ENCODE peak calls at places on chromosomes 16 and 17, in six cellular contexts. One of them, this sample, is unnamed.

GRCh38 chr17:51846561-51846960 is 312.0 kb downstream of the CA10 start:
- DNase-seq in globus pallidus: no peak
- DNase-seq in heart right ventricle: no peak
- DNase-seq in IMR-90: no peak
- DNase-seq in HAP-1: no peak
- DNase-seq in CD8-positive, alpha-beta memory T cell: no peak
- DNase-seq in this sample: no peak

GRCh38 chr17:39016193-39017153 is 49.3 kb upstream of the FBXO47 start:
- DNase-seq in globus pallidus: no peak
- DNase-seq in heart right ventricle: no peak
- DNase-seq in IMR-90: peak; percentile 22
- DNase-seq in HAP-1: no peak
- DNase-seq in CD8-positive, alpha-beta memory T cell: peak; percentile 5
- DNase-seq in this sample: no peak

GRCh38 chr17:2179615-2180295 is 123.8 kb downstream of the SMG6 start:
- DNase-seq in globus pallidus: peak; percentile 74
- DNase-seq in heart right ventricle: peak; percentile 60
- DNase-seq in IMR-90: peak; percentile 98
- DNase-seq in HAP-1: no peak
- DNase-seq in CD8-positive, alpha-beta memory T cell: no peak
- DNase-seq in this sample: peak; percentile 97

GRCh38 chr17:43530303-43531081 is 15.6 kb downstream of the ETV4 start:
- DNase-seq in globus pallidus: no peak
- DNase-seq in heart right ventricle: peak; percentile 60
- DNase-seq in IMR-90: peak; percentile 93
- DNase-seq in HAP-1: peak; percentile 97
- DNase-seq in CD8-positive, alpha-beta memory T cell: no peak
- DNase-seq in this sample: peak; percentile 74

GRCh38 chr17:3959295-3959899 is 4.8 kb downstream of the ATP2A3 start:
- DNase-seq in globus pallidus: no peak
- DNase-seq in heart right ventricle: no peak
- DNase-seq in IMR-90: peak; percentile 83
- DNase-seq in HAP-1: no peak
- DNase-seq in CD8-positive, alpha-beta memory T cell: no peak
- DNase-seq in this sample: peak; percentile 61

GRCh38 chr16:85441890-85442670 is 171.0 kb upstream of the GSE1 start:
- DNase-seq in globus pallidus: no peak
- DNase-seq in heart right ventricle: no peak
- DNase-seq in IMR-90: no peak
- DNase-seq in HAP-1: no peak
- DNase-seq in CD8-positive, alpha-beta memory T cell: no peak
- DNase-seq in this sample: no peak

GRCh38 chr17:66441012-66441703 is 138.7 kb downstream of the PRKCA start:
- DNase-seq in globus pallidus: no peak
- DNase-seq in heart right ventricle: no peak
- DNase-seq in IMR-90: no peak
- DNase-seq in HAP-1: no peak
- DNase-seq in CD8-positive, alpha-beta memory T cell: no peak
- DNase-seq in this sample: no peak

GRCh38 chr16:3012828-3013420 is at the start of gene CLDN9:
- DNase-seq in globus pallidus: no peak
- DNase-seq in heart right ventricle: no peak
- DNase-seq in IMR-90: no peak
- DNase-seq in HAP-1: no peak
- DNase-seq in CD8-positive, alpha-beta memory T cell: no peak
- DNase-seq in this sample: no peak

GRCh38 chr17:63033142-63033541 is 67.1 kb downstream of the TANC2 start:
- DNase-seq in globus pallidus: no peak
- DNase-seq in heart right ventricle: no peak
- DNase-seq in IMR-90: no peak
- DNase-seq in HAP-1: no peak
- DNase-seq in CD8-positive, alpha-beta memory T cell: no peak
- DNase-seq in this sample: no peak

GRCh38 chr17:34368455-34369195 is 5.6 kb upstream of the CCL1 start:
- DNase-seq in globus pallidus: no peak
- DNase-seq in heart right ventricle: no peak
- DNase-seq in IMR-90: no peak
- DNase-seq in HAP-1: no peak
- DNase-seq in CD8-positive, alpha-beta memory T cell: no peak
- DNase-seq in this sample: no peak

GRCh38 chr17:933168-934083 is 46.1 kb downstream of the NXN start:
- DNase-seq in globus pallidus: no peak
- DNase-seq in heart right ventricle: no peak
- DNase-seq in IMR-90: peak; percentile 99
- DNase-seq in HAP-1: no peak
- DNase-seq in CD8-positive, alpha-beta memory T cell: no peak
- DNase-seq in this sample: peak; percentile 88

GRCh38 chr16:82631701-82632685 is 5.2 kb downstream of the CDH13 start:
- DNase-seq in globus pallidus: no peak
- DNase-seq in heart right ventricle: no peak
- DNase-seq in IMR-90: peak; percentile 33
- DNase-seq in HAP-1: peak; percentile 46
- DNase-seq in CD8-positive, alpha-beta memory T cell: no peak
- DNase-seq in this sample: no peak

GRCh38 chr17:39663688-39664580 is 1.2 kb upstream of the TCAP start:
- DNase-seq in globus pallidus: no peak
- DNase-seq in heart right ventricle: peak; percentile 66
- DNase-seq in IMR-90: no peak
- DNase-seq in HAP-1: peak; percentile 41
- DNase-seq in CD8-positive, alpha-beta memory T cell: no peak
- DNase-seq in this sample: no peak

GRCh38 chr16:69243479-69243878 is 56.5 kb downstream of the SNTB2 start:
- DNase-seq in globus pallidus: no peak
- DNase-seq in heart right ventricle: no peak
- DNase-seq in IMR-90: peak; percentile 81
- DNase-seq in HAP-1: no peak
- DNase-seq in CD8-positive, alpha-beta memory T cell: no peak
- DNase-seq in this sample: peak; percentile 38

GRCh38 chr16:57667526-57668258 is 414 bp upstream of the ADGRG3 start:
- DNase-seq in globus pallidus: no peak
- DNase-seq in heart right ventricle: no peak
- DNase-seq in IMR-90: peak; percentile 38
- DNase-seq in HAP-1: peak; percentile 26
- DNase-seq in CD8-positive, alpha-beta memory T cell: no peak
- DNase-seq in this sample: peak; percentile 13

GRCh38 chr17:556431-556995 is 158.1 kb downstream of the VPS53 start:
- DNase-seq in globus pallidus: no peak
- DNase-seq in heart right ventricle: no peak
- DNase-seq in IMR-90: no peak
- DNase-seq in HAP-1: no peak
- DNase-seq in CD8-positive, alpha-beta memory T cell: no peak
- DNase-seq in this sample: no peak

GRCh38 chr17:50359005-50359699 is 13.2 kb downstream of the XYLT2 start:
- DNase-seq in globus pallidus: no peak
- DNase-seq in heart right ventricle: no peak
- DNase-seq in IMR-90: no peak
- DNase-seq in HAP-1: no peak
- DNase-seq in CD8-positive, alpha-beta memory T cell: no peak
- DNase-seq in this sample: no peak

GRCh38 chr17:20944014-20944905 is 98.6 kb downstream of the USP22 start:
- DNase-seq in globus pallidus: no peak
- DNase-seq in heart right ventricle: no peak
- DNase-seq in IMR-90: no peak
- DNase-seq in HAP-1: peak; percentile 28
- DNase-seq in CD8-positive, alpha-beta memory T cell: no peak
- DNase-seq in this sample: no peak

GRCh38 chr17:21165922-21166598 is 39.3 kb downstream of the DHRS7B start:
- DNase-seq in globus pallidus: no peak
- DNase-seq in heart right ventricle: peak; percentile 70
- DNase-seq in IMR-90: no peak
- DNase-seq in HAP-1: no peak
- DNase-seq in CD8-positive, alpha-beta memory T cell: no peak
- DNase-seq in this sample: no peak

GRCh38 chr16:84199861-84200260 is 8.9 kb downstream of the ADAD2 start:
- DNase-seq in globus pallidus: peak; percentile 61
- DNase-seq in heart right ventricle: no peak
- DNase-seq in IMR-90: no peak
- DNase-seq in HAP-1: no peak
- DNase-seq in CD8-positive, alpha-beta memory T cell: no peak
- DNase-seq in this sample: no peak

This sample was measured in brain microvascular endothelial cell.